ENCODE peak calls at places on chromosome 7, in four cellular contexts. G is frontal cortex, D is dermis blood vessel endothelial cell, A is colonic mucosa. H is an unnamed sample.

GRCh38 chr7:55483061-55483460 is 89.2 kb downstream of the VOPP1 start:
- DNase-seq in G (no peak), A (no peak), D (no peak), H (no peak)

GRCh38 chr7:30225863-30226361 is 58.5 kb upstream of the ZNRF2 start:
- DNase-seq in A (peak), G (no peak), D (peak), H (no peak)

GRCh38 chr7:25844109-25844915 is 307.7 kb upstream of the NFE2L3 start:
- DNase-seq in A (no peak), D (no peak), G (no peak), H (no peak)

GRCh38 chr7:125257617-125258016 is 328.0 kb upstream of the POT1 start:
- DNase-seq in G (no peak), A (no peak), D (no peak), H (no peak)

GRCh38 chr7:34939175-34939574 is 98.1 kb downstream of the DPY19L1 start:
- DNase-seq in G (no peak), A (no peak), D (no peak), H (no peak)

GRCh38 chr7:3835102-3835501 is 534.0 kb downstream of the SDK1 start:
- DNase-seq in G (no peak), D (peak), A (peak), H (no peak)

GRCh38 chr7:142308326-142308725 is 50.5 kb upstream of the PRSS58 start:
- DNase-seq in A (no peak), G (no peak), D (no peak), H (no peak)

GRCh38 chr7:135710417-135711138 is 17.4 kb downstream of the SLC13A4 start:
- DNase-seq in G (no peak), D (peak), A (no peak), H (peak)

GRCh38 chr7:26153246-26153822 is 1.3 kb downstream of the NFE2L3 start:
- DNase-seq in A (peak), G (no peak), D (peak), H (no peak)

GRCh38 chr7:98362517-98362916 is 38.4 kb downstream of the BAIAP2L1 start:
- DNase-seq in D (no peak), A (no peak), G (no peak), H (no peak)

GRCh38 chr7:94590526-94591162 is 65.3 kb downstream of the SGCE start:
- DNase-seq in G (no peak), A (no peak), D (no peak), H (no peak)

GRCh38 chr7:37107047-37107446 is 341.6 kb downstream of the ELMO1 start:
- DNase-seq in A (no peak), D (no peak), G (no peak), H (no peak)

GRCh38 chr7:14761506-14762296 is 140.8 kb downstream of the DGKB start:
- DNase-seq in D (peak), G (no peak), A (no peak), H (no peak)

GRCh38 chr7:129494041-129494440 is 8.3 kb upstream of the SMKR1 start:
- DNase-seq in A (no peak), D (peak), G (no peak), H (no peak)

GRCh38 chr7:100965723-100966541 is 3.4 kb upstream of the MUC12 start:
- DNase-seq in D (peak), G (peak), A (peak), H (peak)

GRCh38 chr7:143892527-143893300 is 9.3 kb downstream of the TCAF1 start:
- DNase-seq in G (no peak), A (no peak), D (peak), H (no peak)

GRCh38 chr7:151876899-151877777 is at the start of gene PRKAG2:
- DNase-seq in G (peak), D (peak), A (peak), H (peak)

GRCh38 chr7:20542594-20542993 is 72.9 kb upstream of the ABCB5 start:
- DNase-seq in D (peak), G (no peak), A (no peak), H (no peak)

GRCh38 chr7:43792471-43792870 is 34.0 kb downstream of the BLVRA start:
- DNase-seq in A (no peak), G (no peak), D (no peak), H (no peak)

GRCh38 chr7:127527561-127527960 is 57.8 kb downstream of the GCC1 start:
- DNase-seq in D (no peak), G (no peak), A (no peak), H (no peak)

GRCh38 chr7:5488286-5488878 is 64.7 kb upstream of the TNRC18 start:
- DNase-seq in D (no peak), A (no peak), G (no peak), H (no peak)

GRCh38 chr7:46610746-46611145 is 689.7 kb upstream of the IGFBP3 start:
- DNase-seq in G (no peak), D (no peak), A (no peak), H (no peak)

GRCh38 chr7:78400038-78400437 is 601.5 kb downstream of the PHTF2 start:
- DNase-seq in D (no peak), G (no peak), A (no peak), H (no peak)

GRCh38 chr7:5218564-5219360 is 28.7 kb downstream of the WIPI2 start:
- DNase-seq in D (peak), A (no peak), G (no peak), H (no peak)

H was measured in 8988T.